ENCODE peak calls at places on chromosomes 2 and 18, in ten cellular contexts. Y is esophagus muscularis mucosa; G is stimulated activated CD4-positive, alpha-beta T cell treated with anti-CD3 and anti-CD28 coated beads, Interleukin-2, amount 100 ng/mL, for 48 hours; P is MCF 10A; N is stromal cell of bone marrow; L is neural crest cell; B is glomerular endothelial cell; Z is G401; H is NCI-H2029 treated with DMSO at 0.1 percent for 48 hours; R is uterus. T is an unnamed sample.

GRCh38 chr2:187403568-187404260 is 44.3 kb downstream of the CALCRL start:
- DNase-seq in L (no peak), H (no peak), R (no peak), P (no peak), N (no peak), B (peak), G (no peak), Y (no peak), Z (no peak), T (no peak)

GRCh38 chr2:226362991-226363390 is 436.6 kb downstream of the IRS1 start:
- DNase-seq in P (peak), B (no peak), G (no peak), N (peak), R (no peak), Z (no peak), Y (no peak), L (no peak), H (no peak), T (no peak)

GRCh38 chr2:8837795-8838140 is 355 bp upstream of the KIDINS220 start:
- DNase-seq in P (no peak), Z (no peak), L (no peak), Y (no peak), N (no peak), R (peak), H (no peak), G (no peak), B (no peak), T (peak)

GRCh38 chr2:9965119-9965822 is 13.8 kb downstream of the GRHL1 start:
- DNase-seq in Y (no peak), L (no peak), G (no peak), H (no peak), N (no peak), B (no peak), Z (no peak), P (no peak), R (no peak), T (no peak)

GRCh38 chr2:30178618-30179404 is 32.0 kb downstream of the YPEL5 start:
- DNase-seq in N (peak), Z (no peak), H (no peak), Y (peak), R (peak), P (peak), L (no peak), G (no peak), B (peak), T (peak)

GRCh38 chr2:136344339-136344738 is 226.4 kb upstream of the CXCR4 start:
- DNase-seq in H (no peak), Z (no peak), R (no peak), B (no peak), P (no peak), N (no peak), Y (no peak), L (no peak), G (no peak), T (peak)

GRCh38 chr2:161059388-161059787 is 100.8 kb upstream of the TANK start:
- DNase-seq in H (no peak), N (no peak), B (no peak), Z (no peak), G (no peak), L (no peak), R (no peak), P (no peak), Y (no peak), T (no peak)

GRCh38 chr18:59736061-59736460 is 38.8 kb upstream of the CCBE1 start:
- DNase-seq in G (no peak), Z (no peak), Y (no peak), R (no peak), N (no peak), P (no peak), H (no peak), L (no peak), B (no peak), T (no peak)

GRCh38 chr2:64267699-64268098 is 123.5 kb upstream of the PELI1 start:
- DNase-seq in R (no peak), G (no peak), N (no peak), P (no peak), Y (peak), L (no peak), Z (no peak), H (no peak), B (no peak), T (no peak)

GRCh38 chr2:182043861-182044260 is 58.2 kb downstream of the PPP1R1C start:
- DNase-seq in G (no peak), R (no peak), Z (no peak), N (no peak), P (peak), B (no peak), Y (no peak), L (no peak), H (no peak), T (no peak)